ENCODE peak calls at places on chromosomes 2 and 18, in eight cellular contexts. M, K, D, V, W, O, S and H are unnamed samples.
A peak's percentile ranks its signal among the peaks of the same experiment; 100 is the strongest.

GRCh38 chr2:179562330-179562885 is 297.8 kb upstream of the SESTD1 start:
- DNase-seq in M (no peak), O (no peak), K (no peak), S (no peak), V (no peak), D (no peak), W (no peak), H (no peak)

GRCh38 chr2:164146478-164146877 is 410.7 kb upstream of the FIGN start:
- DNase-seq in K (no peak), D (no peak), V (no peak), O (no peak), M (no peak), W (no peak), S (peak; percentile 28), H (no peak)

GRCh38 chr2:19141234-19142004 is 217.0 kb downstream of the OSR1 start:
- DNase-seq in D (no peak), W (no peak), M (no peak), K (no peak), V (no peak), S (peak; percentile 37), O (no peak), H (no peak)

GRCh38 chr2:158127380-158127804 is 25.7 kb downstream of the UPP2 start:
- DNase-seq in W (no peak), O (no peak), S (no peak), M (no peak), K (no peak), D (no peak), V (no peak), H (no peak)

GRCh38 chr2:171615071-171615470 is 72.2 kb upstream of the DYNC1I2 start:
- DNase-seq in K (no peak), O (no peak), S (peak; percentile 27), W (no peak), D (no peak), V (no peak), M (no peak), H (no peak)

GRCh38 chr2:7053650-7054262 is 136.5 kb downstream of the RNF144A start:
- DNase-seq in V (peak; percentile 81), M (no peak), K (peak; percentile 19), S (no peak), O (no peak), D (no peak), W (no peak), H (no peak)

GRCh38 chr2:187586091-187586632 is 31.9 kb upstream of the TFPI start:
- DNase-seq in V (no peak), D (no peak), O (no peak), W (no peak), K (no peak), S (peak; percentile 50), M (no peak), H (no peak)

GRCh38 chr2:127589358-127589757 is 53.9 kb downstream of the MYO7B start:
- DNase-seq in K (no peak), D (no peak), S (no peak), O (no peak), W (no peak), V (no peak), M (no peak), H (no peak)

GRCh38 chr2:85792783-85793441 is 39.1 kb downstream of the ATOH8 start:
- DNase-seq in M (no peak), O (no peak), V (peak; percentile 81), D (peak; percentile 57), S (peak; percentile 85), W (peak; percentile 1), K (no peak), H (no peak)

GRCh38 chr18:2180586-2180985 is 390.7 kb downstream of the METTL4 start:
- DNase-seq in D (no peak), V (no peak), O (no peak), S (no peak), W (no peak), K (no peak), M (no peak), H (no peak)

GRCh38 chr2:237390235-237390634 is 23.7 kb downstream of the COL6A3 start:
- DNase-seq in O (no peak), W (no peak), M (no peak), K (no peak), V (no peak), D (no peak), S (no peak), H (no peak)

DNA sequence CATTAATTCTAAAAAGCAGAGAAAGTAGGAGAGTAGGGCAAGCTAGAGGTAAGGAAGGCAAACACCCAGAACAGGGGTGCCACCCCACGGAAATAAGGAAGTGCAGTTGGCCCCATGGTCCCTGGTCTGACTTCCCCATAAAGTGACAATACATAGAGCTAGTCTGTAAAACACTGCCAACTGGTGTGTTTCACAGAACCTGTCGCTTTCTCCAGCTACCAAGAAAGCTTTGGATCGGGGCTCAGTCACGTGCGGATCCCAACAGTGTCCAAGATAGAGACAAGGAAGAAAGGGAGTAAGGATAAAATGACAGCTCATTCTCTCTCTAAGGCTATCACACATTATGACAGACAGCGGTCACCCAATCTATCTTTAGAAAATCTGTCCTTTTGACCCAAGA is 36.4 kb downstream of the TBC1D8 start:
- DNase-seq in M (no peak), O (no peak), W (no peak), S (no peak), D (no peak), V (no peak), K (peak; percentile 43), H (no peak)
- H3K27ac ChIP-seq in M (no peak overlapping the region), O (peak overlapping the region; percentile 87), W (no peak overlapping the region), S (no peak overlapping the region), D (peak overlapping the region; percentile 86), V (peak overlapping the region; percentile 2), K (peak overlapping the region; percentile 37), H (no peak overlapping the region)

GRCh38 chr2:44430340-44430739 is 68.6 kb downstream of the CAMKMT start:
- DNase-seq in W (no peak), O (no peak), S (no peak), K (no peak), V (no peak), D (no peak), M (no peak), H (no peak)
- H3K4me3 ChIP-seq in W (no peak overlapping the region), O (no peak overlapping the region), S (no peak overlapping the region), K (no peak overlapping the region), V (no peak overlapping the region), D (no peak overlapping the region), M (no peak overlapping the region), H (no peak overlapping the region)

GRCh38 chr2:176445831-176446433 is 176.7 kb downstream of the MTX2 start:
- DNase-seq in S (peak; percentile 87), O (no peak), V (no peak), K (no peak), M (no peak), D (no peak), W (no peak), H (no peak)
- H3K27me3 ChIP-seq in S (no peaks in the 10 kb centered on the region), O (no peaks in the 10 kb centered on the region), V (no peaks in the 10 kb centered on the region), K (no peaks in the 10 kb centered on the region), M (no peaks in the 10 kb centered on the region), D (no peaks in the 10 kb centered on the region), W (no peaks in the 10 kb centered on the region), H (no peaks in the 10 kb centered on the region)

DNA sequence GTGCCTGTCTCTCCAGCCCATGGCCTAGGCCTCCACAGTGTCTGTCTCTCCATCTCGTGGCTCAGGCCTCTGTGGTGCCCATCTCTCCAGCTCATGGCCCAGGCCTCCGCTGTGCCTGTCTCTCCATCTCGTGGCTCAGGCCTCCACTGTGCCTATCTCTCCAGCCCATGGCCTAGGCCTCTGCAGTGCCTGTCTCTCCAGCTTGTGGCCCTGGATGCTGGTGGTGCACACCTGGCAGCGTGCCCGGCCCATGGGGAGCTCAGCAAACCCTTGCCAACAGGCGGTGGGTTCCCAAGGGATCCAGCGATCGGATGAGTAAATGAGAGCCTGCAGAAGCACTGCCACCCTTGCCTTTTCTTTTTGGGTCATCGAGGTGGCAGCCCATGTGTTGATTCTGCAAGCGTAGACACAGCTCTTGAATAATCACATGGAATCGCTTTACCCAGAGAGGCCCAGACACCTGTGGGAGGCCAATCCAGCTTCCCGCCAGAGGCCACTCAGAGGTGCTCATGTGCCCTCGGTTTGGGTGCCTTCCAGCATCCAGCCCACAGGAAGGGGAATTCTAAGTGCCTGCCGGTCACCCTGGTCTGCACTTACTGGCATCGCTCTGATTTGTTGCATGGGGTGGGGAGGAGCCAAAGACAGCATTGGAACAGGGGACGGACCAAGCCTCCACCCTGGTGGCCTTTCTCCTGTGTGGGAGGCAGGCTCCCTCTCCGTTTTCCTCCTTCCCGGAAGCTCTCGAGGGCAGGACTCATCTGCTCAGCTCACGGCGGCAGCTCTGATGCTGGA is 101.8 kb upstream of the HDAC4 start:
- DNase-seq in O (no peak), S (no peak), W (no peak), K (no peak), M (no peak), V (no peak), D (no peak), H (no peak)
- H3K27ac ChIP-seq in O (no peak overlapping the region), S (no peak overlapping the region), W (no peak overlapping the region), K (no peak overlapping the region), M (no peak overlapping the region), V (no peak overlapping the region), D (no peak overlapping the region), H (no peak overlapping the region)

GRCh38 chr2:17538844-17539554 is 1.5 kb upstream of the VSNL1 start:
- DNase-seq in V (peak; percentile 73), K (no peak), O (peak; percentile 78), D (peak; percentile 82), W (no peak), S (peak; percentile 41), M (no peak), H (no peak)
- H3K4me3 ChIP-seq in V (peak overlapping the region; percentile 10), K (peak overlapping the region; percentile 5), O (peak overlapping the region; percentile 53), D (peak overlapping the region; percentile 42), W (no peak overlapping the region), S (peak overlapping the region; percentile 38), M (no peak overlapping the region), H (no peak overlapping the region)

DNA sequence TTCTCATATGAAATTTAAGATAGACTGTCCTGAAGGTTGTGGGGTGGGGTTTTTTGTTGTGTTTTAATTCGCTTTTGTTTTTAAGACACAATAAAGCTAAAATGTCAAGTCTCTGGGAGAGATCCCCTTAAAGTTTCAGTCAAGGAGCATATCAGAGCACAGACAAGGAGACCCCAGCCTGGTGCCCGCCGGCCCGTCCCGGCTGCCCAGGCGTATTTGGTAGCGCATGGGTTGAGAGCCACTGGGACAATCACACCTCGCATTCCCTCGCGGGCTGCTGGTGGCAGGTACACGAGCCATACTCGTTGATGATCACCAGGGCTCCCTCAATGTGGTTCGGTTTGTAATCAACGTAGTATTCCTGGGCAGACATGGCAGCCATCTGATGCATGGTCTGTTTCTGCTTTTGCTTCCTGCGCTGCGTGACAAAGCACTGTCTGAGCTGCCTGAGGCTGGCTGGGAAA is 2.5 kb downstream of the LRRTM1 start:
- DNase-seq in V (no peak), O (no peak), S (no peak), W (no peak), K (no peak), D (no peak), M (no peak), H (no peak)
- H3K27me3 ChIP-seq in V (peaks cover 24% of the 10 kb centered on the region), O (peaks cover 33% of the 10 kb centered on the region), S (peaks cover 42% of the 10 kb centered on the region), W (peaks cover 8% of the 10 kb centered on the region), K (peaks cover 13% of the 10 kb centered on the region), D (peaks cover 51% of the 10 kb centered on the region), M (no peaks in the 10 kb centered on the region), H (no peaks in the 10 kb centered on the region)

GRCh38 chr18:58624011-58624410 is 4.9 kb downstream of the ALPK2 start:
- DNase-seq in O (no peak), V (no peak), M (no peak), S (no peak), D (no peak), W (no peak), K (no peak), H (no peak)
- H3K27ac ChIP-seq in O (no peak overlapping the region), V (no peak overlapping the region), M (no peak overlapping the region), S (no peak overlapping the region), D (peak overlapping the region; percentile 60), W (no peak overlapping the region), K (no peak overlapping the region), H (no peak overlapping the region)